ENCODE peak calls at places on chromosomes 11 and 22, in five cellular contexts. Y, J, A, N and M are unnamed samples.
A peak's percentile ranks its signal among the peaks of the same experiment; 100 is the strongest.

GRCh38 chr11:34192481-34193401 is 87.3 kb downstream of the NAT10 start:
- DNase-seq in Y (peak; percentile 15), J (no peak), A (peak; percentile 80), N (peak; percentile 12), M (no peak)

GRCh38 chr11:119249671-119250010 is 43.5 kb downstream of the CBL start:
- DNase-seq in Y (no peak), J (no peak), A (no peak), N (no peak), M (no peak)

GRCh38 chr22:27372969-27373670 is 428.4 kb downstream of the MN1 start:
- DNase-seq in Y (peak; percentile 94), J (peak; percentile 81), A (no peak), N (peak; percentile 69), M (no peak)

GRCh38 chr11:7577883-7578242 is 64.1 kb downstream of the PPFIBP2 start:
- DNase-seq in Y (no peak), J (no peak), A (no peak), N (no peak), M (no peak)

GRCh38 chr11:12269104-12269441 is 108.3 kb upstream of the PARVA start:
- DNase-seq in Y (peak; percentile 57), J (no peak), A (no peak), N (no peak), M (no peak)

GRCh38 chr22:37650463-37651136 is 7.9 kb upstream of the PDXP start:
- DNase-seq in Y (no peak), J (no peak), A (no peak), N (no peak), M (no peak)

GRCh38 chr22:32270641-32271369 is 15.7 kb upstream of the SLC5A4 start:
- DNase-seq in Y (no peak), J (no peak), A (no peak), N (no peak), M (no peak)

GRCh38 chr22:22700631-22701030 is 56.2 kb downstream of the GGTLC2 start:
- DNase-seq in Y (no peak), J (no peak), A (no peak), N (no peak), M (peak; percentile 4)

GRCh38 chr11:116037851-116038250 is 533.6 kb upstream of the CADM1 start:
- DNase-seq in Y (no peak), J (no peak), A (no peak), N (no peak), M (no peak)

GRCh38 chr22:48488611-48489456 is 1338.8 kb downstream of the BRD1 start:
- DNase-seq in Y (no peak), J (no peak), A (peak; percentile 55), N (no peak), M (peak; percentile 23)

GRCh38 chr11:121929581-121929980 is 186.4 kb downstream of the BLID start:
- DNase-seq in Y (peak; percentile 39), J (peak; percentile 35), A (no peak), N (no peak), M (no peak)

GRCh38 chr11:7749456-7749855 is 43.2 kb upstream of the OVCH2 start:
- DNase-seq in Y (no peak), J (no peak), A (no peak), N (no peak), M (no peak)

GRCh38 chr11:74937696-74938475 is 11.0 kb downstream of the XRRA1 start:
- DNase-seq in Y (no peak), J (no peak), A (no peak), N (no peak), M (no peak)